ENCODE peak calls at places on chromosome 1, in ten cellular contexts. One of them, this sample, is unnamed.

GRCh38 chr1:66397192-66397591 is 136.8 kb upstream of the SGIP1 start:
- DNase-seq in Calu3: no peak
- DNase-seq in H9: no peak
- DNase-seq in germinal center: no peak
- DNase-seq in epithelial cell of esophagus: no peak
- DNase-seq in GM23248: no peak
- DNase-seq in GF-D8: no peak
- DNase-seq in iris pigment epithelial cell: no peak
- DNase-seq in activated CD8-positive, alpha-beta memory T cell treated with anti-CD3 and anti-CD28 coated beads, Interleukin-2, amount 50 U/mL, for 48 hours: no peak
- DNase-seq in T47D: no peak
- DNase-seq in this sample: peak; percentile 18

GRCh38 chr1:172778461-172779455 is 119.9 kb downstream of the FASLG start:
- DNase-seq in activated CD8-positive, alpha-beta memory T cell treated with anti-CD3 and anti-CD28 coated beads, Interleukin-2, amount 50 U/mL, for 48 hours: no peak
- DNase-seq in GM23248: peak; percentile 22
- DNase-seq in epithelial cell of esophagus: no peak
- DNase-seq in H9: no peak
- DNase-seq in GF-D8: no peak
- DNase-seq in iris pigment epithelial cell: peak; percentile 42
- DNase-seq in Calu3: no peak
- DNase-seq in T47D: no peak
- DNase-seq in germinal center: peak; percentile 49
- DNase-seq in this sample: no peak

GRCh38 chr1:159705251-159705910 is 9.0 kb downstream of the CRP start:
- DNase-seq in GM23248: no peak
- DNase-seq in activated CD8-positive, alpha-beta memory T cell treated with anti-CD3 and anti-CD28 coated beads, Interleukin-2, amount 50 U/mL, for 48 hours: no peak
- DNase-seq in germinal center: no peak
- DNase-seq in T47D: no peak
- DNase-seq in epithelial cell of esophagus: no peak
- DNase-seq in GF-D8: no peak
- DNase-seq in iris pigment epithelial cell: no peak
- DNase-seq in H9: no peak
- DNase-seq in Calu3: no peak
- DNase-seq in this sample: no peak

GRCh38 chr1:208233546-208233945 is 10.6 kb downstream of the PLXNA2 start:
- DNase-seq in iris pigment epithelial cell: no peak
- DNase-seq in T47D: no peak
- DNase-seq in epithelial cell of esophagus: no peak
- DNase-seq in germinal center: no peak
- DNase-seq in GF-D8: no peak
- DNase-seq in H9: peak; percentile 77
- DNase-seq in Calu3: no peak
- DNase-seq in activated CD8-positive, alpha-beta memory T cell treated with anti-CD3 and anti-CD28 coated beads, Interleukin-2, amount 50 U/mL, for 48 hours: no peak
- DNase-seq in GM23248: no peak
- DNase-seq in this sample: no peak

GRCh38 chr1:156419863-156420208 is 50.8 kb downstream of the RHBG start:
- DNase-seq in activated CD8-positive, alpha-beta memory T cell treated with anti-CD3 and anti-CD28 coated beads, Interleukin-2, amount 50 U/mL, for 48 hours: peak; percentile 68
- DNase-seq in epithelial cell of esophagus: no peak
- DNase-seq in T47D: no peak
- DNase-seq in germinal center: peak; percentile 85
- DNase-seq in Calu3: no peak
- DNase-seq in GM23248: no peak
- DNase-seq in GF-D8: no peak
- DNase-seq in H9: peak; percentile 73
- DNase-seq in iris pigment epithelial cell: no peak
- DNase-seq in this sample: no peak

GRCh38 chr1:78370356-78370755 is 120.4 kb upstream of the PTGFR start:
- DNase-seq in T47D: no peak
- DNase-seq in Calu3: no peak
- DNase-seq in activated CD8-positive, alpha-beta memory T cell treated with anti-CD3 and anti-CD28 coated beads, Interleukin-2, amount 50 U/mL, for 48 hours: no peak
- DNase-seq in epithelial cell of esophagus: peak; percentile 69
- DNase-seq in iris pigment epithelial cell: peak; percentile 90
- DNase-seq in germinal center: no peak
- DNase-seq in H9: no peak
- DNase-seq in GF-D8: no peak
- DNase-seq in GM23248: peak; percentile 82
- DNase-seq in this sample: no peak

GRCh38 chr1:44526295-44527073 is 121.4 kb downstream of the RNF220 start:
- DNase-seq in GF-D8: no peak
- DNase-seq in iris pigment epithelial cell: no peak
- DNase-seq in GM23248: no peak
- DNase-seq in T47D: no peak
- DNase-seq in germinal center: no peak
- DNase-seq in Calu3: no peak
- DNase-seq in activated CD8-positive, alpha-beta memory T cell treated with anti-CD3 and anti-CD28 coated beads, Interleukin-2, amount 50 U/mL, for 48 hours: no peak
- DNase-seq in epithelial cell of esophagus: no peak
- DNase-seq in H9: no peak
- DNase-seq in this sample: no peak

GRCh38 chr1:44919387-44919786 is 67.0 kb downstream of the EIF2B3 start:
- DNase-seq in H9: no peak
- DNase-seq in Calu3: no peak
- DNase-seq in T47D: no peak
- DNase-seq in activated CD8-positive, alpha-beta memory T cell treated with anti-CD3 and anti-CD28 coated beads, Interleukin-2, amount 50 U/mL, for 48 hours: no peak
- DNase-seq in germinal center: no peak
- DNase-seq in iris pigment epithelial cell: no peak
- DNase-seq in GF-D8: no peak
- DNase-seq in GM23248: no peak
- DNase-seq in epithelial cell of esophagus: no peak
- DNase-seq in this sample: no peak

GRCh38 chr1:233704125-233704881 is 90.4 kb downstream of the KCNK1 start:
- DNase-seq in germinal center: no peak
- DNase-seq in H9: no peak
- DNase-seq in GM23248: peak; percentile 4
- DNase-seq in T47D: no peak
- DNase-seq in iris pigment epithelial cell: peak; percentile 10
- DNase-seq in activated CD8-positive, alpha-beta memory T cell treated with anti-CD3 and anti-CD28 coated beads, Interleukin-2, amount 50 U/mL, for 48 hours: no peak
- DNase-seq in epithelial cell of esophagus: peak; percentile 61
- DNase-seq in Calu3: no peak
- DNase-seq in GF-D8: no peak
- DNase-seq in this sample: no peak

GRCh38 chr1:60271041-60271440 is 197.5 kb upstream of the C1orf87 start:
- DNase-seq in GM23248: no peak
- DNase-seq in germinal center: no peak
- DNase-seq in H9: no peak
- DNase-seq in activated CD8-positive, alpha-beta memory T cell treated with anti-CD3 and anti-CD28 coated beads, Interleukin-2, amount 50 U/mL, for 48 hours: no peak
- DNase-seq in iris pigment epithelial cell: no peak
- DNase-seq in Calu3: no peak
- DNase-seq in T47D: no peak
- DNase-seq in GF-D8: no peak
- DNase-seq in epithelial cell of esophagus: no peak
- DNase-seq in this sample: no peak

GRCh38 chr1:180988221-180988826 is 34.3 kb downstream of the STX6 start:
- DNase-seq in Calu3: no peak
- DNase-seq in H9: no peak
- DNase-seq in activated CD8-positive, alpha-beta memory T cell treated with anti-CD3 and anti-CD28 coated beads, Interleukin-2, amount 50 U/mL, for 48 hours: no peak
- DNase-seq in epithelial cell of esophagus: no peak
- DNase-seq in GM23248: no peak
- DNase-seq in GF-D8: no peak
- DNase-seq in iris pigment epithelial cell: peak; percentile 29
- DNase-seq in germinal center: no peak
- DNase-seq in T47D: no peak
- DNase-seq in this sample: no peak

GRCh38 chr1:160494620-160495019 is 28.4 kb downstream of the SLAMF6 start:
- DNase-seq in iris pigment epithelial cell: no peak
- DNase-seq in epithelial cell of esophagus: no peak
- DNase-seq in activated CD8-positive, alpha-beta memory T cell treated with anti-CD3 and anti-CD28 coated beads, Interleukin-2, amount 50 U/mL, for 48 hours: no peak
- DNase-seq in GF-D8: no peak
- DNase-seq in GM23248: no peak
- DNase-seq in Calu3: peak; percentile 52
- DNase-seq in T47D: no peak
- DNase-seq in germinal center: no peak
- DNase-seq in H9: peak; percentile 42
- DNase-seq in this sample: no peak

GRCh38 chr1:92563457-92564216 is 76.9 kb upstream of the GFI1 start:
- DNase-seq in GF-D8: peak; percentile 32
- DNase-seq in activated CD8-positive, alpha-beta memory T cell treated with anti-CD3 and anti-CD28 coated beads, Interleukin-2, amount 50 U/mL, for 48 hours: no peak
- DNase-seq in Calu3: no peak
- DNase-seq in epithelial cell of esophagus: no peak
- DNase-seq in H9: no peak
- DNase-seq in germinal center: no peak
- DNase-seq in T47D: no peak
- DNase-seq in GM23248: no peak
- DNase-seq in iris pigment epithelial cell: no peak
- DNase-seq in this sample: no peak

This sample was measured in GDM1.